ENCODE peak calls at places on chromosomes 11 and 22, in nine cellular contexts. One of them, this sample, is unnamed.

GRCh38 chr11:34243620-34244493 is 114.0 kb downstream of the ABTB2 start:
- DNase-seq in cardiac muscle cell: peak
- DNase-seq in kidney epithelial cell: peak
- DNase-seq in uterus: no peak
- DNase-seq in thoracic aorta: no peak
- DNase-seq in right cardiac atrium: no peak
- DNase-seq in fibroblast of lung: peak
- DNase-seq in breast epithelium: no peak
- DNase-seq in HAP-1: no peak
- DNase-seq in this sample: peak

GRCh38 chr11:68003846-68004550 is at the start of gene UNC93B1:
- DNase-seq in uterus: peak
- DNase-seq in thoracic aorta: peak
- DNase-seq in HAP-1: peak
- DNase-seq in kidney epithelial cell: peak
- DNase-seq in right cardiac atrium: peak
- DNase-seq in cardiac muscle cell: peak
- DNase-seq in fibroblast of lung: peak
- DNase-seq in breast epithelium: peak
- DNase-seq in this sample: peak

GRCh38 chr11:47946682-47947575 is 33.4 kb upstream of the PTPRJ start:
- DNase-seq in right cardiac atrium: peak
- DNase-seq in breast epithelium: peak
- DNase-seq in kidney epithelial cell: peak
- DNase-seq in cardiac muscle cell: no peak
- DNase-seq in fibroblast of lung: peak
- DNase-seq in HAP-1: no peak
- DNase-seq in uterus: peak
- DNase-seq in thoracic aorta: peak
- DNase-seq in this sample: peak

GRCh38 chr11:22189660-22190059 is 3.2 kb upstream of the ANO5 start:
- DNase-seq in right cardiac atrium: no peak
- DNase-seq in breast epithelium: no peak
- DNase-seq in kidney epithelial cell: no peak
- DNase-seq in thoracic aorta: no peak
- DNase-seq in HAP-1: no peak
- DNase-seq in fibroblast of lung: no peak
- DNase-seq in uterus: no peak
- DNase-seq in cardiac muscle cell: peak
- DNase-seq in this sample: no peak

GRCh38 chr22:44963832-44964721 is 45.7 kb downstream of the PHF21B start:
- DNase-seq in uterus: no peak
- DNase-seq in right cardiac atrium: no peak
- DNase-seq in breast epithelium: no peak
- DNase-seq in kidney epithelial cell: no peak
- DNase-seq in fibroblast of lung: no peak
- DNase-seq in thoracic aorta: no peak
- DNase-seq in HAP-1: peak
- DNase-seq in cardiac muscle cell: no peak
- DNase-seq in this sample: no peak

GRCh38 chr11:1519028-1519736 is 32.6 kb upstream of the MOB2 start:
- DNase-seq in breast epithelium: no peak
- DNase-seq in HAP-1: no peak
- DNase-seq in fibroblast of lung: no peak
- DNase-seq in kidney epithelial cell: no peak
- DNase-seq in right cardiac atrium: no peak
- DNase-seq in uterus: no peak
- DNase-seq in cardiac muscle cell: no peak
- DNase-seq in thoracic aorta: no peak
- DNase-seq in this sample: no peak

GRCh38 chr22:49855491-49855911 is 1.9 kb downstream of the ZBED4 start:
- DNase-seq in cardiac muscle cell: no peak
- DNase-seq in uterus: no peak
- DNase-seq in breast epithelium: no peak
- DNase-seq in thoracic aorta: no peak
- DNase-seq in kidney epithelial cell: no peak
- DNase-seq in HAP-1: no peak
- DNase-seq in right cardiac atrium: no peak
- DNase-seq in fibroblast of lung: peak
- DNase-seq in this sample: peak

GRCh38 chr11:62333768-62334167 is 3.5 kb upstream of the ASRGL1 start:
- DNase-seq in breast epithelium: no peak
- DNase-seq in kidney epithelial cell: no peak
- DNase-seq in thoracic aorta: no peak
- DNase-seq in HAP-1: no peak
- DNase-seq in right cardiac atrium: no peak
- DNase-seq in fibroblast of lung: no peak
- DNase-seq in uterus: no peak
- DNase-seq in cardiac muscle cell: no peak
- DNase-seq in this sample: no peak

GRCh38 chr11:1812274-1812673 is 22.5 kb upstream of the SYT8 start:
- DNase-seq in thoracic aorta: no peak
- DNase-seq in HAP-1: no peak
- DNase-seq in fibroblast of lung: no peak
- DNase-seq in breast epithelium: no peak
- DNase-seq in uterus: no peak
- DNase-seq in cardiac muscle cell: no peak
- DNase-seq in kidney epithelial cell: no peak
- DNase-seq in right cardiac atrium: no peak
- DNase-seq in this sample: no peak

GRCh38 chr11:126339866-126340434 is 15.5 kb upstream of the ST3GAL4 start:
- DNase-seq in cardiac muscle cell: peak
- DNase-seq in HAP-1: no peak
- DNase-seq in uterus: peak
- DNase-seq in right cardiac atrium: peak
- DNase-seq in breast epithelium: no peak
- DNase-seq in thoracic aorta: no peak
- DNase-seq in fibroblast of lung: peak
- DNase-seq in kidney epithelial cell: no peak
- DNase-seq in this sample: peak

GRCh38 chr11:114315749-114316368 is 19.7 kb downstream of the NNMT start:
- DNase-seq in cardiac muscle cell: no peak
- DNase-seq in kidney epithelial cell: no peak
- DNase-seq in fibroblast of lung: no peak
- DNase-seq in HAP-1: no peak
- DNase-seq in uterus: no peak
- DNase-seq in thoracic aorta: no peak
- DNase-seq in right cardiac atrium: no peak
- DNase-seq in breast epithelium: no peak
- DNase-seq in this sample: peak
- H3K4me3 ChIP-seq in cardiac muscle cell: no peak
- H3K4me3 ChIP-seq in kidney epithelial cell: no peak
- H3K4me3 ChIP-seq in fibroblast of lung: no peak
- H3K4me3 ChIP-seq in HAP-1: no peak
- H3K4me3 ChIP-seq in uterus: no peak
- H3K4me3 ChIP-seq in thoracic aorta: no peak
- H3K4me3 ChIP-seq in right cardiac atrium: no peak
- H3K4me3 ChIP-seq in breast epithelium: peak
- H3K4me3 ChIP-seq in this sample: no peak

GRCh38 chr11:6745465-6746015 is 26.2 kb downstream of the OR2AG2 start:
- DNase-seq in uterus: no peak
- DNase-seq in breast epithelium: no peak
- DNase-seq in thoracic aorta: no peak
- DNase-seq in cardiac muscle cell: no peak
- DNase-seq in kidney epithelial cell: no peak
- DNase-seq in right cardiac atrium: no peak
- DNase-seq in HAP-1: no peak
- DNase-seq in fibroblast of lung: no peak
- DNase-seq in this sample: no peak

GRCh38 chr11:6747097-6747662 is 24.6 kb downstream of the OR2AG2 start:
- DNase-seq in cardiac muscle cell: no peak
- DNase-seq in right cardiac atrium: no peak
- DNase-seq in HAP-1: no peak
- DNase-seq in fibroblast of lung: no peak
- DNase-seq in thoracic aorta: no peak
- DNase-seq in kidney epithelial cell: no peak
- DNase-seq in breast epithelium: no peak
- DNase-seq in uterus: no peak
- DNase-seq in this sample: no peak

GRCh38 chr11:6746626-6747025 is 25.1 kb downstream of the OR2AG2 start:
- DNase-seq in thoracic aorta: no peak
- DNase-seq in HAP-1: no peak
- DNase-seq in uterus: no peak
- DNase-seq in cardiac muscle cell: no peak
- DNase-seq in fibroblast of lung: no peak
- DNase-seq in breast epithelium: no peak
- DNase-seq in kidney epithelial cell: no peak
- DNase-seq in right cardiac atrium: no peak
- DNase-seq in this sample: no peak

GRCh38 chr11:6745018-6745417 is 26.8 kb downstream of the OR2AG2 start:
- DNase-seq in fibroblast of lung: no peak
- DNase-seq in thoracic aorta: no peak
- DNase-seq in right cardiac atrium: no peak
- DNase-seq in cardiac muscle cell: no peak
- DNase-seq in HAP-1: no peak
- DNase-seq in uterus: no peak
- DNase-seq in kidney epithelial cell: no peak
- DNase-seq in breast epithelium: no peak
- DNase-seq in this sample: no peak

DNA sequence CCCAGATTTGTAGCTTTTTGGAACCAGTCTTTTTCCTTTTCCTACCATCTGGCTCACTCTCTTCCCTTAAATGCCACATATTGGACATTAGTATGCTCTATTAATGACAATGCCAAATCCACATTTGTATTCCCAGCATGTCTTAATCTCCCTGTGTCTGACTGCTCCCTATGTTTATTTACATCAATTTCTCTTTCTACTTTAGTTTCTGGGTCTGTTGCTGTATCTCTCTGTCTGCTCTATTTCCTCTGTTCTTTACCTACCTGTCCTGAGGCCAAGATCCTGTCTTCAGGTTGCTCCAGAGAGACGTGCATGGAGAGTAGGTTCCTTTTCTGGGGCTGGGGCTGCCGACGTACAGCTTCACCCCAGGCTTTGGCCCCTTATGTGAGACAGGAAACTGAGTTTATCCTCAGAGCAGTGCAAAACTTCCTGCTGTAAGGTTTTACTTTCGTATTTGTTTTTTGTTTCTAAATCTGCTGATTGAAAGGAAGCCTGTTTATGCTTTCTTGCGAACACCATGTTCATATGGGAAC is 25.6 kb downstream of the OR2AG2 start:
- DNase-seq in uterus: no peak
- DNase-seq in fibroblast of lung: no peak
- DNase-seq in kidney epithelial cell: no peak
- DNase-seq in HAP-1: no peak
- DNase-seq in thoracic aorta: no peak
- DNase-seq in right cardiac atrium: no peak
- DNase-seq in breast epithelium: no peak
- DNase-seq in cardiac muscle cell: no peak
- DNase-seq in this sample: no peak
- H3K4me3 ChIP-seq in uterus: no peak
- H3K4me3 ChIP-seq in fibroblast of lung: peak
- H3K4me3 ChIP-seq in kidney epithelial cell: no peak
- H3K4me3 ChIP-seq in HAP-1: no peak
- H3K4me3 ChIP-seq in thoracic aorta: peak
- H3K4me3 ChIP-seq in right cardiac atrium: peak
- H3K4me3 ChIP-seq in breast epithelium: peak
- H3K4me3 ChIP-seq in cardiac muscle cell: no peak
- H3K4me3 ChIP-seq in this sample: no peak

DNA sequence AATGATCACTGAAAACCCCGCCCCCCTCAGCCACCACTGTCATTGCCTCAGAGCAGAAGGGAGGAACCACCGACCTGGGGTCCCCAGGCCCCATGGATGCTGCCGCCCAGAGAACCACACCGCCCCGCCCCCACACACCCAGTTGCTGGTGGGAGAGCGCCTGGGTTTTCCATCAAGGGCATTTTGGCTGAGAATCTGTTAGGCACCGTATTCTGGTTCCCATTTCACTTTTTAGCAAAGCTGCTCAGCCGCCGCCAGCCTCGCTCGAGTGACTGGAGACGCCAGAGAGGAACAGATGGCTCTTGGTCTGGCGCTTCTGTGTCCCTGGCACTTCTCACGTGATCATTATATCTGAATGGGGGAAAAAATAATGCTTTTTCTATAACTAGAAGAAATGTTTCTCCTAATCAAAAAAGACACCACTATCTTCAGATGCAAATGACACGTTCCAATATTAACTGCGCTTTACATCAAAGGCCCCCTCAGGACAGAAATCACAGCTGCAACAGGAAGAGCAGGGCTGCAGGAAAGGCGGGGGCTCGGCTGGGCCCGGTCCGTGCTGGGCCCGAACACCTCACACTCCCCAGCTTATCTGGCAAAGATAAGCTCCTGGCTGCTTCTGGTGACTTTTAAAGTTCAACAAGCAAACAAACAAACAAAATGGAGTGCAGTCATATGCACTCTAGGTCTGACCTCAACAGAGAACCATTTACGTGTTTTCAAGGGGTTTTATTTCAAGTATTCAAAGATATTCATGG is 149.8 kb downstream of the MPPED1 start:
- DNase-seq in cardiac muscle cell: no peak
- DNase-seq in uterus: no peak
- DNase-seq in right cardiac atrium: no peak
- DNase-seq in HAP-1: no peak
- DNase-seq in breast epithelium: no peak
- DNase-seq in kidney epithelial cell: no peak
- DNase-seq in thoracic aorta: no peak
- DNase-seq in fibroblast of lung: no peak
- DNase-seq in this sample: no peak
- H3K4me3 ChIP-seq in cardiac muscle cell: no peak
- H3K4me3 ChIP-seq in uterus: no peak
- H3K4me3 ChIP-seq in right cardiac atrium: no peak
- H3K4me3 ChIP-seq in HAP-1: no peak
- H3K4me3 ChIP-seq in breast epithelium: no peak
- H3K4me3 ChIP-seq in kidney epithelial cell: no peak
- H3K4me3 ChIP-seq in thoracic aorta: no peak
- H3K4me3 ChIP-seq in fibroblast of lung: no peak
- H3K4me3 ChIP-seq in this sample: no peak

GRCh38 chr11:117198613-117199012 is 557 bp upstream of the TAGLN start:
- DNase-seq in uterus: no peak
- DNase-seq in cardiac muscle cell: no peak
- DNase-seq in HAP-1: no peak
- DNase-seq in right cardiac atrium: no peak
- DNase-seq in breast epithelium: no peak
- DNase-seq in fibroblast of lung: no peak
- DNase-seq in thoracic aorta: no peak
- DNase-seq in kidney epithelial cell: no peak
- DNase-seq in this sample: no peak

GRCh38 chr11:117199061-117199915 is at the start of gene TAGLN:
- DNase-seq in right cardiac atrium: peak
- DNase-seq in thoracic aorta: peak
- DNase-seq in uterus: peak
- DNase-seq in HAP-1: no peak
- DNase-seq in cardiac muscle cell: peak
- DNase-seq in breast epithelium: peak
- DNase-seq in fibroblast of lung: peak
- DNase-seq in kidney epithelial cell: peak
- DNase-seq in this sample: peak

GRCh38 chr11:117200813-117201515 is 1.8 kb downstream of the TAGLN start:
- DNase-seq in breast epithelium: no peak
- DNase-seq in kidney epithelial cell: no peak
- DNase-seq in cardiac muscle cell: no peak
- DNase-seq in thoracic aorta: no peak
- DNase-seq in HAP-1: no peak
- DNase-seq in fibroblast of lung: no peak
- DNase-seq in uterus: no peak
- DNase-seq in right cardiac atrium: peak
- DNase-seq in this sample: peak

GRCh38 chr11:117201516-117201866 is 2.3 kb downstream of the TAGLN start:
- DNase-seq in uterus: no peak
- DNase-seq in HAP-1: no peak
- DNase-seq in thoracic aorta: no peak
- DNase-seq in cardiac muscle cell: no peak
- DNase-seq in breast epithelium: no peak
- DNase-seq in fibroblast of lung: no peak
- DNase-seq in right cardiac atrium: peak
- DNase-seq in kidney epithelial cell: no peak
- DNase-seq in this sample: no peak

GRCh38 chr11:117199916-117200812 is 994 bp downstream of the TAGLN start:
- DNase-seq in uterus: peak
- DNase-seq in kidney epithelial cell: no peak
- DNase-seq in thoracic aorta: no peak
- DNase-seq in fibroblast of lung: no peak
- DNase-seq in breast epithelium: no peak
- DNase-seq in HAP-1: no peak
- DNase-seq in cardiac muscle cell: no peak
- DNase-seq in right cardiac atrium: peak
- DNase-seq in this sample: no peak
- H3K4me3 ChIP-seq in uterus: peak
- H3K4me3 ChIP-seq in kidney epithelial cell: peak
- H3K4me3 ChIP-seq in thoracic aorta: peak
- H3K4me3 ChIP-seq in fibroblast of lung: peak
- H3K4me3 ChIP-seq in breast epithelium: peak
- H3K4me3 ChIP-seq in HAP-1: no peak
- H3K4me3 ChIP-seq in cardiac muscle cell: peak
- H3K4me3 ChIP-seq in right cardiac atrium: peak
- H3K4me3 ChIP-seq in this sample: peak

This sample was measured in fibroblast of mammary gland.